ENCODE peak calls at places on chromosomes 3 and 15, in eight cellular contexts. B is activated CD8-positive, alpha-beta T cell treated with anti-CD3 and anti-CD28 coated beads for 36 hours; I is endothelial cell; C is breast epithelium; V is astrocyte of the spinal cord; G is fibroblast of villous mesenchyme; H is prostate gland; R is GM12865. E is an unnamed sample.

GRCh38 chr3:195209836-195210551 is 61.0 kb downstream of the XXYLT1 start:
- DNase-seq in I (no peak), B (no peak), R (no peak), G (peak; percentile 65), V (peak; percentile 26), H (no peak), C (no peak), E (peak; percentile 43)

GRCh38 chr3:168847293-168847883 is 751.7 kb upstream of the GOLIM4 start:
- DNase-seq in R (peak; percentile 59), C (no peak), B (peak; percentile 23), V (peak; percentile 66), I (peak; percentile 14), H (no peak), G (peak; percentile 40), E (peak; percentile 54)

GRCh38 chr3:146161725-146162047 is 702 bp upstream of the PLOD2 start:
- DNase-seq in V (peak; percentile 77), R (no peak), C (peak; percentile 23), B (no peak), I (no peak), G (peak; percentile 94), H (peak; percentile 60), E (peak; percentile 52)

GRCh38 chr15:57205999-57206398 is 170.3 kb upstream of the CGNL1 start:
- DNase-seq in I (no peak), B (no peak), R (no peak), G (no peak), C (no peak), V (no peak), H (no peak), E (no peak)

GRCh38 chr3:190205739-190206138 is 85.0 kb upstream of the P3H2 start:
- DNase-seq in G (peak; percentile 28), B (no peak), I (no peak), R (peak; percentile 73), V (peak; percentile 72), H (no peak), C (no peak), E (peak; percentile 44)

GRCh38 chr15:83904107-83904720 is 250.3 kb downstream of the ADAMTSL3 start:
- DNase-seq in B (no peak), H (no peak), R (no peak), G (peak; percentile 97), C (no peak), V (peak; percentile 15), I (no peak), E (no peak)

GRCh38 chr3:98027084-98027445 is 8.1 kb downstream of the GABRR3 start:
- DNase-seq in B (no peak), V (no peak), H (no peak), I (no peak), G (no peak), R (no peak), C (no peak), E (peak; percentile 56)

GRCh38 chr3:137946341-137946973 is 63.5 kb upstream of the CLDN18 start:
- DNase-seq in G (peak; percentile 72), V (peak; percentile 64), R (peak; percentile 85), H (peak; percentile 22), I (peak; percentile 52), B (peak; percentile 73), C (no peak), E (peak; percentile 81)

GRCh38 chr15:48602358-48603122 is 43.0 kb downstream of the FBN1 start:
- DNase-seq in R (no peak), H (no peak), I (no peak), V (peak; percentile 71), B (no peak), C (no peak), G (peak; percentile 64), E (peak; percentile 18)

DNA sequence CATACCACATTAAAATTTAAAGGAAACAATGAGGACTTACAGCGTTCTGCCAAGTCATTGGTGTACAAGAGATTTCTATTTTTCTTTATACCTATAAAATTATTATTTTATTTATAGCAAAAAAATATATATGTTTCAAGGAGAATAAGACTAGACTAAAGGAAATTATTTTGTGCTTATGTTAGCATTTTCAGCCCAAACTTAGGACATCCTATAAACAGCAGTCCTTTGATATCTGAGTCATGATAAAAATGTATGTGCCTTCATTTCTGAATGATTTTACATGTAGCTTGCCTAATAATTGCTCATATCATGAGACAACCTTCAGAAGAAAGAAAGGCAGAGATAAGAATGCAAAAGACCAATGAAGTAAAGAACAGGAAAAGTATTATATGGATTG is 16.7 kb upstream of the CPA3 start:
- DNase-seq in R (no peak), V (no peak), I (no peak), C (no peak), G (no peak), H (no peak), B (no peak), E (no peak)
- TF ChIP-seq CTCF in R (no peak), V (no peak), I (no peak), C (no peak), G (no peak), H (no peak), B (no peak), E (no peak)

DNA sequence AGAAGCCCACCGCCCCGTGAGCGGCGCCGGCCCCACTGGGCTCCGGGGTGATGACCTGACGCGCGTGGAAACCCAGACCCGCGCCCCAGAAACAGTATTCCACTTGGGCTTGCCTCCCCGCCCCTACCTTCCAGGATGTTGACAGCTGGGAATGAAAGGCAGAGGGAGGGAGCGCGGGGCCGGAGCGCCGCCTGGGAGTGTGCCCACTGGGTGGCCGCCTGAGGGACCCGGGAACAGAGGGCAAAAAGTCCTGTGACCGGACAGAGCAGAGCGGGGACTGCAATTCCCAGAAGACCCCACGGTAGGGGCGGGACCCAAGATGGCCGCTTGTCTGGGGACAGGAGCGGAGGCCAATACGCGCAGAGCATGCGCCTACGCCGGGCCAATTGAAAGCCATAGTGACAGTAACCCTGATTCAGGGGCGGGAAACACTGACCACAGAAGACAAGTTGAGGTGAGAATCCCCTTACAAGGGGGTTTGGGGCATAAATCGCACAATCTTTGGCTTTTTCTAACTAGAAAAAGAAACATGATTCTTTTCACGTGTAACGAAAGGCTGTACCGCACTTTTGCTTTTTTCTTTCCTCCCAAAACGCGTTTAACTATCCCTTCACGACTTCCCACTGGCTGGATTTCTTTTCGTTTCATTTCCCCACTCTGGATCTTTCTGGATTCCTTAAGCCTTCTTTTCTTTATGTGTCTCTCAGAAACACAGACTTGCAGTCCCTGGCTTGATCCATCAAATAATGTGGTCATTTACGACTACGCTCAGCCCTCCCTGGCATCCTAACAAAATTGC is at the start of gene FHIT:
- DNase-seq in C (peak; percentile 94), G (peak; percentile 88), H (peak; percentile 94), I (peak; percentile 94), R (peak; percentile 98), B (peak; percentile 96), V (peak; percentile 93), E (peak; percentile 96)
- TF ChIP-seq CTCF in C (no peak), G (no peak), H (no peak), I (no peak), R (no peak), B (no peak), V (no peak), E (no peak)

GRCh38 chr15:37134699-37135131 is 34.4 kb upstream of the MEIS2 start:
- DNase-seq in I (no peak), C (no peak), V (peak; percentile 49), B (no peak), G (peak; percentile 59), H (no peak), R (peak; percentile 42), E (peak; percentile 64)

GRCh38 chr15:37135225-37135624 is 34.9 kb upstream of the MEIS2 start:
- DNase-seq in R (peak; percentile 49), I (no peak), C (no peak), V (no peak), B (no peak), H (no peak), G (no peak), E (peak; percentile 40)

GRCh38 chr15:37134244-37134643 is 33.9 kb upstream of the MEIS2 start:
- DNase-seq in I (no peak), R (no peak), H (no peak), V (no peak), B (no peak), G (no peak), C (no peak), E (no peak)

GRCh38 chr15:37132826-37133417 is 32.6 kb upstream of the MEIS2 start:
- DNase-seq in I (no peak), V (no peak), B (no peak), H (no peak), R (no peak), C (no peak), G (no peak), E (no peak)

GRCh38 chr15:37133619-37134018 is 33.3 kb upstream of the MEIS2 start:
- DNase-seq in I (no peak), B (no peak), G (peak; percentile 43), H (no peak), C (no peak), R (no peak), V (peak; percentile 55), E (no peak)
- TF ChIP-seq CTCF in I (no peak), B (no peak), G (peak; percentile 38), H (peak; percentile 21), C (no peak), R (peak; percentile 10), V (peak; percentile 32), E (peak; percentile 27)

GRCh38 chr15:23074684-23075083 is 35.3 kb upstream of the TUBGCP5 start:
- DNase-seq in H (no peak), R (no peak), B (no peak), V (peak; percentile 8), G (no peak), C (no peak), I (no peak), E (peak; percentile 18)

GRCh38 chr15:23073890-23074631 is 34.7 kb upstream of the TUBGCP5 start:
- DNase-seq in C (peak; percentile 59), G (no peak), I (no peak), V (no peak), H (peak; percentile 59), R (no peak), B (no peak), E (peak; percentile 72)

GRCh38 chr15:23072633-23073032 is 33.3 kb upstream of the TUBGCP5 start:
- DNase-seq in H (no peak), V (no peak), C (no peak), G (no peak), B (no peak), I (no peak), R (no peak), E (peak; percentile 32)

GRCh38 chr15:23081271-23081670 is 41.9 kb upstream of the TUBGCP5 start:
- DNase-seq in C (no peak), B (no peak), V (no peak), H (no peak), I (no peak), G (no peak), R (no peak), E (no peak)

DNA sequence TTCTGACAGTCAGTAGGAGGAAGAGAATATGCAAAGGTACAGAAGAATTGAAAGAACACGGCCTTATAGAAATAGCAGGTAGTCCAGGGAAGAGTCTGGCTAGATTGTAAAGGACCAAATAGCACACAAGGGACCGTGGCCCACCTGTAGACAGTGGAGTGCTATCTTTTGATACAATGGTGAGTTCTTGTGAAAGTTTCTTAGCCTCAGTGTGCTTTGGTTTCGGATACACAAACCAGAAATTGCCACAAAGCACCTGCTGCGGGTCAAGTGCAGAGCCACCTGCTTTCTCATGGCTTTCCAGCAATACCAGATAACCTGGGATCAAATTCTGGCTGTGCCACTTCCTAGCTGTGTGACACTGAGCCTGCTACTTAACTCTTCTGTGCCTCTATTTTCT is 36.6 kb upstream of the TUBGCP5 start:
- DNase-seq in B (no peak), V (no peak), I (no peak), H (no peak), G (no peak), R (no peak), C (no peak), E (no peak)
- TF ChIP-seq CTCF in B (no peak), V (no peak), I (no peak), H (no peak), G (no peak), R (no peak), C (no peak), E (no peak)